ENCODE peak calls at places on chromosomes 16 and 17, in six cellular contexts. L is mucosa of descending colon; S is CD8-positive, alpha-beta memory T cell; O is right cardiac atrium; U is kidney; D is fibroblast of lung. B is an unnamed sample.

GRCh38 chr17:68352041-68352440 is 60.7 kb downstream of the ARSG start:
- DNase-seq in D (no peak), L (no peak), U (no peak), O (no peak), S (no peak), B (no peak)

GRCh38 chr17:6831662-6832263 is at the start of gene TEKT1:
- DNase-seq in U (peak; percentile 92), D (peak; percentile 67), L (peak; percentile 66), S (peak; percentile 76), O (peak; percentile 87), B (peak; percentile 88)

GRCh38 chr17:55347341-55347740 is 74.3 kb downstream of the MMD start:
- DNase-seq in O (no peak), D (no peak), L (no peak), U (no peak), S (no peak), B (no peak)

GRCh38 chr16:3472878-3473595 is 22.3 kb downstream of the C16orf90 start:
- DNase-seq in D (peak; percentile 13), S (no peak), L (no peak), U (no peak), O (peak; percentile 9), B (no peak)

GRCh38 chr17:72529386-72529785 is 408.6 kb downstream of the SOX9 start:
- DNase-seq in O (no peak), U (no peak), S (no peak), L (no peak), D (no peak), B (no peak)

GRCh38 chr17:2563061-2563460 is 30.4 kb upstream of the PAFAH1B1 start:
- DNase-seq in D (no peak), L (no peak), S (no peak), U (no peak), O (no peak), B (no peak)

GRCh38 chr16:19645557-19645981 is 72.5 kb downstream of the KNOP1 start:
- DNase-seq in U (no peak), L (no peak), S (no peak), O (peak; percentile 86), D (no peak), B (no peak)

GRCh38 chr17:14776791-14777190 is 475.9 kb downstream of the HS3ST3B1 start:
- DNase-seq in O (no peak), L (no peak), D (no peak), S (no peak), U (no peak), B (no peak)

GRCh38 chr17:44863254-44863918 is 15.7 kb downstream of the HIGD1B start:
- DNase-seq in U (no peak), S (no peak), O (no peak), L (no peak), D (no peak), B (no peak)

GRCh38 chr17:81722184-81723120 is 10.4 kb downstream of the SLC25A10 start:
- DNase-seq in S (no peak), L (peak; percentile 88), D (peak; percentile 50), O (peak; percentile 61), U (peak; percentile 91), B (peak; percentile 83)

GRCh38 chr16:57039148-57039812 is 49.9 kb downstream of the NLRC5 start:
- DNase-seq in U (no peak), S (peak; percentile 67), D (peak; percentile 77), L (no peak), O (peak; percentile 66), B (peak; percentile 62)

GRCh38 chr16:19071811-19072777 is 4.7 kb downstream of the COQ7 start:
- DNase-seq in S (peak; percentile 21), L (no peak), D (peak; percentile 61), U (no peak), O (peak; percentile 66), B (peak; percentile 70)

GRCh38 chr17:81033535-81034167 is 1.3 kb upstream of the BAIAP2 start:
- DNase-seq in U (peak; percentile 63), S (no peak), O (peak; percentile 77), D (no peak), L (peak; percentile 60), B (peak; percentile 69)

GRCh38 chr17:59846391-59847165 is 46.2 kb downstream of the TUBD1 start:
- DNase-seq in S (no peak), L (no peak), O (peak; percentile 80), U (peak; percentile 72), D (peak; percentile 86), B (no peak)

GRCh38 chr16:81573533-81573932 is 128.9 kb downstream of the CMIP start:
- DNase-seq in L (no peak), D (no peak), U (no peak), O (no peak), S (no peak), B (no peak)
- H3K4me1 ChIP-seq in L (peaks cover 5% of the 10 kb centered on the region), D (peaks cover 4% of the 10 kb centered on the region), U (peaks cover 7% of the 10 kb centered on the region), O (no peaks in the 10 kb centered on the region), S (no peaks in the 10 kb centered on the region), B (peaks cover 9% of the 10 kb centered on the region)

GRCh38 chr17:36485027-36485426 is 1.5 kb upstream of the ZNHIT3 start:
- DNase-seq in O (no peak), L (no peak), U (no peak), D (no peak), S (no peak), B (no peak)

GRCh38 chr17:36486204-36487194 is at the start of gene ZNHIT3:
- DNase-seq in L (peak; percentile 92), S (peak; percentile 90), U (peak; percentile 95), D (peak; percentile 94), O (peak; percentile 97), B (peak; percentile 95)

GRCh38 chr17:36481829-36482228 is 4.7 kb upstream of the ZNHIT3 start:
- DNase-seq in D (no peak), O (no peak), U (no peak), S (no peak), L (no peak), B (no peak)

GRCh38 chr17:36485805-36486203 is 677 bp upstream of the ZNHIT3 start:
- DNase-seq in D (no peak), S (no peak), L (no peak), U (no peak), O (no peak), B (no peak)

DNA sequence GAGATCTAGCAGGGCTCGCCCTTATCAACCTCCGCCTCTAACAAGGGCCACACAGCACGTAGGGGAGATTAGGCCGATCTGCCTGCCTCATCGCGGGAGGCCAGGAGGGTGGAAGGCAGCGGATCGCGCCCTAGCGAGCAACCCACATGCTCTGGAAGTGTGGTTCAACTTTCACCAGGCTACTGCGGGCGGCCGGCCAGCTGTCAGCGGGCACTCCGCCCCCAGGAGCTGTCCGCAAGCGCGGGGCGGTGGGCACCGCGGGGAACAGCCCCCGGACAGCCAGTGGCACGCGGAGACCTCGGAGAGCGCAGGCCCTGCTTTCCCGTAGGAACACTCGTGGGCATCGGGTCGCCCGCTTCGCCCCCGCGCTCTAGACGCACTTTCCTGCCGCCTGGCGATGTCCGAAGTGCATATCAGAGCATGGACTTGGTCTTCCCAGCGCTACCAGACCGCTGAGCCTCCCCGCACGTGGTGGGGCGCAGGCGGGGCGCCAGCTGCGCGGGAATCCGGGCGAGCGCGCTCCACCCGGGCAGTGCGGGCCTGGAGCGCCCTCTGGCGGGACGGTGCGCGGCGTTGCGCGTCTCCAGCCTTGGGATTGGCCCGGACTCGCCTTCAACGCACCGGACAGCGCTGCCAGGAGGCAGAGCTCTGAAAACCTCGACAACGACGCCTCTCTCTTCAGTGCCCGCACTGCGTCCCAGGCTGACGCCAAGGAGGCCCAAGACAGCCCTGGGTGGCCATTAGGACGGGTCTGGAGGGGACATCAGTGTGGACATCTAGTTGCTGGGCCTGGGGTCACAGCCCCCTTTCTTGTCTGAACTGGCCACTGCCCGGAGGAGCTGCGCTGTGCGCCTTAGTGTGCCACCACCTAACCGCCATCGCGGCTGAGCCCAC is 3.6 kb upstream of the ZNHIT3 start:
- DNase-seq in S (peak; percentile 73), O (peak; percentile 95), U (peak; percentile 92), L (peak; percentile 83), D (peak; percentile 74), B (peak; percentile 88)
- H3K4me3 ChIP-seq in S (peak overlapping the region; percentile 58), O (peak overlapping the region; percentile 32), U (peak overlapping the region; percentile 55), L (no peak overlapping the region), D (no peak overlapping the region), B (peak overlapping the region; percentile 65)

DNA sequence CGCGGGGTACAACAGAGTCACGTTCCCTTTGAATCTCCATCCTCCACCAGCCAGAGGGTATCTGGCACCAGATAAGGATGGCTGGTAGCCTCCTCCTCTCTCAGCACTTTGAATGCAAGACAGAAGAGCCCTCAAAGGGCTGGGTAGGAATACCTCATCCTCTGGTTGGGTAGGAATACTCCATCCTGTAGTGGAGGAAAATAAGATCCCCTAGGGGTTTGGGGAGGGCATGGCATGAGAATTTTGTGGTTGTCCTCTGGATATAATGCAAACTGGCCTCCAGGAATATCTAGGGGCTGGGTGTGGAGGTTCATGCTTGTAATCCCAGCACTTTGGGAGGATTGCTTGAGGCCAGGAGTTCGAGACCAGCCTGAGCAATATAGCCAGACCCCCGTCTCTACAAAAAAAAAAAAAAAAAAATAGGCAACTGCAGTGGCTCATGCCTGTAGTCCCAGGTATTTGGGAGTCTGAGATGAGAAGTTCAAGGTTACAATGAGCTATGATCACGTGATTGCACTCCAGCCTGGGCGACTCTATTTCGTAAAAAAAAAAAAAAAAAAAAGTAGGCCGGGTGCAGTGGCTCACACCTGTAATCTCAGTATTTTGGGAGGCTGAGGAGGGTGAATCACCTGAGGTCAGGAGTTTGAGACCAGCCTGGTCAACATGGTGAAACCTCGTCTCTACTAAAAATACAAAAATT is 2.7 kb downstream of the IGFBP4 start:
- DNase-seq in S (no peak), D (peak; percentile 50), O (peak; percentile 32), U (no peak), L (no peak), B (no peak)
- H3K4me1 ChIP-seq in S (peaks cover 44% of the 10 kb centered on the region), D (peaks cover 39% of the 10 kb centered on the region), O (peaks cover 19% of the 10 kb centered on the region), U (peaks cover 42% of the 10 kb centered on the region), L (peaks cover 59% of the 10 kb centered on the region), B (peaks cover 82% of the 10 kb centered on the region)

GRCh38 chr17:41678907-41679739 is 9.6 kb upstream of the EIF1 start:
- DNase-seq in S (peak; percentile 52), L (no peak), D (peak; percentile 41), U (peak; percentile 62), O (no peak), B (no peak)
- H3K4me3 ChIP-seq in S (peak overlapping the region; percentile 55), L (no peak overlapping the region), D (peak overlapping the region; percentile 16), U (peak overlapping the region; percentile 43), O (peak overlapping the region; percentile 53), B (peak overlapping the region; percentile 47)

GRCh38 chr16:68078726-68079615 is 6.2 kb upstream of the NFATC3 start:
- DNase-seq in S (no peak), L (no peak), O (no peak), D (no peak), U (no peak), B (no peak)

GRCh38 chr16:68074850-68075249 is 10.3 kb upstream of the NFATC3 start:
- DNase-seq in S (peak; percentile 69), L (peak; percentile 84), O (peak; percentile 68), U (no peak), D (no peak), B (no peak)

GRCh38 chr16:68077866-68078725 is 7.1 kb upstream of the NFATC3 start:
- DNase-seq in U (no peak), S (no peak), D (no peak), L (no peak), O (no peak), B (no peak)

GRCh38 chr16:68075980-68076379 is 9.2 kb upstream of the NFATC3 start:
- DNase-seq in S (no peak), D (no peak), L (no peak), U (no peak), O (no peak), B (no peak)

DNA sequence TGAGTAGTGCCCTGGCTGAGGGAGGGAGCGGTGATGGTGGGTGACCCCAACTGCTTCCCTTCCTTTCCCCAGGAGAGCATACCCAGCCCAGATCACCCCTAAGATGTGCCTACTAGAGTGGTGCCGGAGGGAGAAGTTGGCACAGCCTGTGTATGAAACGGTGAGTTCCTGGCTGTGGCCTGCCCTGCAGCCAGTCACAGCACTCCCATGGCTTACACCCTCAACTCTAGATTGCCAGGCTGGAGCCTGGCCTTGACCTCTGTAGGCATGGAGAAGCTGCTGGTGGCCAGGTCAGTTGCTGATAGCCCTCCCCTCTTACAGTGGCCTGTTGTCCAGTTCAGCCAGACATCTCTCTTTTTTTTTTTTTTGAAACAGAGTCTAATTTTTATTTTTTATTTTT is 8.6 kb upstream of the NFATC3 start:
- DNase-seq in L (no peak), U (no peak), S (no peak), O (no peak), D (no peak), B (no peak)
- H3K4me1 ChIP-seq in L (peaks cover 34% of the 10 kb centered on the region), U (peaks cover 29% of the 10 kb centered on the region), S (peaks cover 85% of the 10 kb centered on the region), O (peaks cover 16% of the 10 kb centered on the region), D (peaks cover 8% of the 10 kb centered on the region), B (peaks cover 45% of the 10 kb centered on the region)